ENCODE peak calls at places on chromosomes 16 and 17, in four cellular contexts. V is suprapubic skin, Z is right cardiac atrium, K is Panc1. E is an unnamed sample. For H3K4me1, the result is how much of the 10 kb centered on the place peaks cover.

GRCh38 chr17:31313982-31314787 is at the start of gene EVI2B:
- DNase-seq in V (no peak), Z (no peak), K (no peak), E (no peak)

GRCh38 chr16:19179890-19180490 is 11.9 kb downstream of the SYT17 start:
- DNase-seq in V (no peak), Z (peak), K (peak), E (no peak)

GRCh38 chr16:83058376-83058775 is 431.6 kb downstream of the CDH13 start:
- DNase-seq in V (no peak), Z (no peak), K (no peak), E (no peak)

GRCh38 chr17:77354420-77354720 is 213.6 kb downstream of the SEC14L1 start:
- DNase-seq in V (no peak), Z (no peak), K (no peak), E (no peak)

GRCh38 chr16:2016407-2016922 is 3.1 kb upstream of the NPW start:
- DNase-seq in V (no peak), Z (no peak), K (no peak), E (no peak)

GRCh38 chr17:79779088-79779529 is 1.2 kb downstream of the CBX2 start:
- DNase-seq in V (no peak), Z (peak), K (no peak), E (peak)

GRCh38 chr16:29745126-29745852 is 501 bp downstream of the C16orf54 start:
- DNase-seq in V (no peak), Z (no peak), K (no peak), E (peak)

GRCh38 chr17:17993366-17993765 is 20.7 kb downstream of the DRC3 start:
- DNase-seq in V (no peak), Z (no peak), K (no peak), E (no peak)

GRCh38 chr17:17595755-17596154 is 4.2 kb upstream of the PEMT start:
- DNase-seq in V (no peak), Z (no peak), K (no peak), E (no peak)

GRCh38 chr16:82700541-82701240 is 73.9 kb downstream of the CDH13 start:
- DNase-seq in V (no peak), Z (no peak), K (no peak), E (no peak)

GRCh38 chr16:89437991-89438390 is 52.4 kb downstream of the ANKRD11 start:
- DNase-seq in V (no peak), Z (no peak), K (no peak), E (no peak)

GRCh38 chr16:89437251-89437987 is 52.9 kb downstream of the ANKRD11 start:
- DNase-seq in V (no peak), Z (no peak), K (no peak), E (no peak)

GRCh38 chr16:89434490-89434889 is 55.9 kb downstream of the ANKRD11 start:
- DNase-seq in V (no peak), Z (no peak), K (no peak), E (no peak)

GRCh38 chr16:89435051-89435450 is 55.3 kb downstream of the ANKRD11 start:
- DNase-seq in V (no peak), Z (no peak), K (no peak), E (no peak)

DNA sequence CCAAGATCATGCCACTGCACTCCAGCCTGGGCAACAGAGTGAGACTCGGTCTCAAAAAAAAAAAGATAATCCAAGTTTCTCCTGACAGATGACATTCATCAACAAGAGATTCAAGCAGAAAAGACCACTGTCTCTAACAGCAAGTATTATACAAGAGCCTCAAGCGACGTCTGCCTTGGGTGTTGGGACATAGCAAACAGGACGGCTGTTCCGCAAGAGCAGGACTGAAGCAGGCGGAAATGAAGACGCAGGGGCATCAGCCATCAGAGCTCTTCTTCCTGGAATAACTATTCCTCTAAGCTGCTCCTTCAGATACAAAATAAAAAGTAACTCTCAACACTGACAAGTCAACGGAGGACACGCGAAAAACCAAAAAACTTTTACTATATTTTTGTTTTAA is 54.0 kb downstream of the ANKRD11 start:
- DNase-seq in V (no peak), Z (no peak), K (no peak), E (peak)
- H3K27ac ChIP-seq in V (no peak), Z (no peak), K (no peak), E (peak)

GRCh38 chr16:10936585-10936984 is 5.7 kb downstream of the DEXI start:
- DNase-seq in V (no peak), Z (no peak), K (no peak), E (no peak)
- H3K4me1 ChIP-seq in V (half or more), Z (under half), K (under half), E (half or more)

DNA sequence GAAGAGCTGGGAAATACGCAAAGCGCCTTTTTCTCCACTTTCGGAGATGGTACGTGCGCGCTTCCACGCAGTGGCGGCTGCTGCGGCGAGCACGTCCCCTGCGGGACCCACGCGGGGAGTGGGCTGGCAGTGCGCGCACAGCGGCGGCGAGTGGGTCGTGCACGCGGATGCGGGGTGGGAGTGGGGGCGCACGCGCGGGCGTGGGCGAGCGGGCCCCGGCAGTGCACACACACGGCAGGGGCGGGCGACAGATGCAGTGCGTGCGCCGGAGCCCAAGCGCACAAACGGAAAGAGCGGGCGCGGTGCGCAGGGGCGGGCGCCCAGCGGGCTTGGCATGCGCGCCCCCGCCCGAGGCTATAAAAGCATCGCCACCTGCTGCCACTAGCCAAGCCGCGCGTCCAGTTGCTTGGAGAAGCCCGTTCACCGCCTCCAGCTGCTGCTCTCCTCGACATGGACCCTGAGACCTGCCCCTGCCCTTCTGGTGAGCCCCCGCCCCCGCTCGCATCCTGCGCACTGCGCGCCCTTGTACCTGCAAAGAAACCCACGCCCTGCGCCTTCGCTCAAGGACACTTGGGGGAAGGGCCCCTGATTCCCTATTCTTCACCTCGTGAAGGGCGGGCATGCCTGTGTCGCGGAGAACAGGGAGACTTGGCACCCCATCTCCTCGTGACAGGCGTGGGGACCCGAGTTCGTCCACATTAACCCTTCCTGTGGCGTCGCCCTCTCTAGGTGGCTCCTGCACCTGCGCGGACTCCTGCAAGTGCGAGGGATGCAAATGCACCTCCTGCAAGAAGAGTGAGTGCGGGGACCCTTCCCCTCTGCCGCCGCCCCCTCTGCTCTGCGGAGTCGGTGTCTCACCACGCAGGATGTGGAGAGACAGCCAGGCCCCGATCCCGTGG is at the start of gene MT3:
- DNase-seq in V (no peak), Z (no peak), K (no peak), E (peak)
- H3K27ac ChIP-seq in V (no peak), Z (no peak), K (no peak), E (no peak)

DNA sequence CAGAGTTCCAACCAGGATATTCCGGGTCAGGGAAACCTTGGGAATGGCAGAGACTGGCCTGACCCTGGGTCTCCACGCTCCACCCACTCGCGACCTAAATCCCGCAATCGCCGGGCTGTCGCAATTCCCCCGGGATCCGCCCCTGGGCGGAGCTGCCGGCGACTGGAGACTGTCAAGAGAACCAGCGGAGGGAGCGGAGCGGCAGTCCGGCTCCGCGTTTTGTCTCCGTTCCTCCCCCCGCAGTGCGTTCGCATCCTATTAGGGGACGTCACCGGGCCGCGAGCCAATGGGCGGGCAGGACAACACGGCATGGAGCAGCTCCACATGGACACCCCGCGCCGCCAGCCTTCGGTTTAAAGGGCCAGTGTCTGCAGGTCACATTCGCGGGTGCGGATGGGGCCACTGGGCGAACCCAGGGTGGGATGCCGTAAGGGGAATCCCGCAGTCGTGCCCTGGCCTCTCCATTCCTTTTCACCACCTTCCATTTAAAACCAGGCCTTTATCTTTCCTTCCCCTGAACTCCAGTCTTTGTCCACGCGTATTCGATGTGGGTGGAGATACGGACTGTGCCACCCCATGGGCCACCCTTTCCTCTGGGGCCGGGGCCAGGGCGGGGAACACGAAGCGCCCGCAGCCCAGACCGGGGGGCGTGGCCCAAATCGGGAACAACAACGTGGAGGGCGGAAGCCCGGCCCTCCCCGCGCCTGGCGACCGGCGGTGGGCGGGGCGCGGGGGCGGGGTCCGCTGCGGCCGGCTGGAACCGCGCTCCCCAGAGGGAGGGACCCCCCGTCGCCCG is 764 bp upstream of the MNT start:
- DNase-seq in V (peak), Z (peak), K (peak), E (peak)
- H3K4me1 ChIP-seq in V (half or more), Z (under half), K (under half), E (under half)

GRCh38 chr16:25709182-25709581 is 17.4 kb downstream of the HS3ST4 start:
- DNase-seq in V (no peak), Z (no peak), K (no peak), E (no peak)

GRCh38 chr16:25713785-25714570 is 22.2 kb downstream of the HS3ST4 start:
- DNase-seq in V (no peak), Z (no peak), K (no peak), E (no peak)

GRCh38 chr16:25707553-25707952 is 15.8 kb downstream of the HS3ST4 start:
- DNase-seq in V (no peak), Z (no peak), K (no peak), E (no peak)

DNA sequence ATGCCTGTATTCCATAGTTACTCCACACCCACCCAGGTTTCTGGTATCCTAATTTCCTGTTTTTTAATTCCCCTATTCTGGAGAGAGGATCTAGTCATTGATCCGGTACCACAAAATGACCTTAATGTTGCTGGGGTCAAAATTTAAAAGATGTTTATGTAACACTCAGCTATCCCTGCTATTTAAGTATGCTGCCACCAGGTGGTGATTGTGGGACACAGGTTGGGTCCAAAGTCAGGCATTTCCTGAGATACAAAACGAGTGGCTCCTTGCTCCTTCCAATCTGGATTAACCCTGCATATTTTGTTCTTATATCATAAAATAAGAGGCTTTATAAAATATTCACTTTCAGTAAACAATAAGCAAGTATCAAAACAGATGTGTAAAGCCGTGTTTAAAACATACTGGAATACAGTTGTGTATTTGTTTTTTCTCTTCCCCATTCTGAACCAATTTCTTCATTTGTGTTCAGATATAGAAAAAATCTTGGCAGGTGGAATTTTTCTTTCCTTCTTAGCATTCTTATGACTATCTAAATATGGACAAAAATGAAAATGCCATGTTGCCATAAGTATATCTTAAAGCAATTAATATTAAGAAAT is 16.3 kb downstream of the HS3ST4 start:
- DNase-seq in V (no peak), Z (no peak), K (no peak), E (no peak)
- H3K27ac ChIP-seq in V (no peak), Z (no peak), K (no peak), E (no peak)

DNA sequence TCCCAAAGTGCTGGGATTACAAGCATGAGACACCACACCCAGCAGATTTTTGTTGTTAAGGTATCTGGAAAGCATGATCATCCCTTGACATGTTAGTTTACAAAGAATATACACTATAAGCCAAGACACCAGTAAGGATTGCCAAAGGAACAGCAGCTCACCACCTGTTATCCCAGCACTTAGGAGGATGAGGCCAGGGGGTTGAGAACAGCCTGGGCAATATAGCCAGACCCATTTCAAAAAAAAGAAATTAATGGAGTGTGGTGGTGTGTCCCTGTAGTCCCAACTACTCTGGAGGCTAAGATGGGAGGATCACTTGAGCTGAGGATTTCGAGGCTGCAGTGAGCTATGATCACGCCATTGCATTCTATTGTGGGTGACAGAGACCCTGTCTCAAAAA is 5.1 kb downstream of the ANKRD40CL start:
- DNase-seq in V (no peak), Z (no peak), K (no peak), E (no peak)
- H3K4me1 ChIP-seq in V (under half), Z (under half), K (under half), E (under half)

DNA sequence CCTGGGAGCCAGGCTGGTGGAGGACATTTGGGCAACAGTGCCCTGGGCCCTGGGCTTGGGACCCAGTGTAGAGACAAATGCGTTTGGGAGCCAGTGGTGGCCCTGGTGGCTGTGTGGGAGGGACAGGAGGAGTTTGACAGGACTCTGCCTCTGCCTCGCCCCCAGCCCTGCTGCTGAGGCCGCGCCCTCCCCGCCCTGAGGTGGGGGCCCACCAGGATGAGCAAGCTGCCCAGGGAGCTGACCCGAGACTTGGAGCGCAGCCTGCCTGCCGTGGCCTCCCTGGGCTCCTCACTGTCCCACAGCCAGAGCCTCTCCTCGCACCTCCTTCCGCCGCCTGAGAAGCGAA is 11.9 kb upstream of the TCAP start:
- DNase-seq in V (no peak), Z (no peak), K (no peak), E (no peak)
- H3K27ac ChIP-seq in V (peak), Z (no peak), K (no peak), E (peak)